ENCODE peak calls at places on chromosomes 7 and 10, in four cellular contexts. L is transverse colon, X is astrocyte, T is heart left ventricle. P is an unnamed sample. For H3K27me3, the result is how much of the 10 kb centered on the place peaks cover.

GRCh38 chr7:90715067-90715466 is 118.9 kb downstream of the CDK14 start:
- DNase-seq in L (no peak), X (no peak), T (no peak), P (no peak)

GRCh38 chr7:115146148-115146547 is 224.3 kb downstream of the MDFIC start:
- DNase-seq in L (no peak), X (no peak), T (no peak), P (no peak)

GRCh38 chr7:120864146-120864920 is 6.4 kb upstream of the TSPAN12 start:
- DNase-seq in L (no peak), X (no peak), T (no peak), P (no peak)

GRCh38 chr10:119803264-119803663 is 69.4 kb downstream of the MCMBP start:
- DNase-seq in L (no peak), X (peak), T (no peak), P (no peak)

GRCh38 chr10:11533328-11533781 is 78.1 kb downstream of the USP6NL start:
- DNase-seq in L (no peak), X (no peak), T (no peak), P (no peak)

GRCh38 chr7:47580175-47580701 is 1.7 kb downstream of the TNS3 start:
- DNase-seq in L (peak), X (no peak), T (no peak), P (no peak)

GRCh38 chr7:24981544-24981951 is 1.6 kb upstream of the OSBPL3 start:
- DNase-seq in L (peak), X (peak), T (peak), P (peak)

GRCh38 chr10:133394064-133394663 is at the start of gene MTG1:
- DNase-seq in L (peak), X (peak), T (peak), P (peak)

GRCh38 chr10:3655528-3655927 is 129.5 kb downstream of the KLF6 start:
- DNase-seq in L (no peak), X (no peak), T (no peak), P (no peak)

GRCh38 chr7:99944508-99945070 is 15.2 kb upstream of the GJC3 start:
- DNase-seq in L (no peak), X (no peak), T (no peak), P (no peak)

GRCh38 chr7:141541375-141541774 is 9.8 kb upstream of the AGK start:
- DNase-seq in L (no peak), X (no peak), T (no peak), P (no peak)

GRCh38 chr10:103618575-103619423 is 125.3 kb downstream of the NEURL1 start:
- DNase-seq in L (peak), X (peak), T (peak), P (no peak)

GRCh38 chr7:66281678-66282593 is 76.8 kb downstream of the TPST1 start:
- DNase-seq in L (no peak), X (peak), T (peak), P (peak)

GRCh38 chr7:157714166-157715070 is 377.6 kb downstream of the DNAJB6 start:
- DNase-seq in L (no peak), X (no peak), T (peak), P (no peak)

GRCh38 chr10:86659721-86660438 is 5.5 kb downstream of the OPN4 start:
- DNase-seq in L (no peak), X (no peak), T (peak), P (no peak)

GRCh38 chr10:69636626-69637550 is 6.8 kb downstream of the FAM241B start:
- DNase-seq in L (peak), X (no peak), T (no peak), P (no peak)

GRCh38 chr7:1042161-1042833 is 2.0 kb upstream of the GPR146 start:
- DNase-seq in L (no peak), X (no peak), T (peak), P (no peak)

GRCh38 chr7:106887376-106887775 is 22.3 kb downstream of the PIK3CG start:
- DNase-seq in L (no peak), X (no peak), T (no peak), P (no peak)

GRCh38 chr10:30745953-30746352 is 116.4 kb upstream of the LYZL2 start:
- DNase-seq in L (no peak), X (no peak), T (no peak), P (no peak)

GRCh38 chr10:30747633-30748032 is 118.1 kb upstream of the LYZL2 start:
- DNase-seq in L (no peak), X (peak), T (no peak), P (no peak)

GRCh38 chr10:30750971-30751677 is 121.6 kb upstream of the LYZL2 start:
- DNase-seq in L (no peak), X (no peak), T (no peak), P (no peak)

GRCh38 chr10:30749368-30749767 is 119.8 kb upstream of the LYZL2 start:
- DNase-seq in L (no peak), X (no peak), T (no peak), P (no peak)

DNA sequence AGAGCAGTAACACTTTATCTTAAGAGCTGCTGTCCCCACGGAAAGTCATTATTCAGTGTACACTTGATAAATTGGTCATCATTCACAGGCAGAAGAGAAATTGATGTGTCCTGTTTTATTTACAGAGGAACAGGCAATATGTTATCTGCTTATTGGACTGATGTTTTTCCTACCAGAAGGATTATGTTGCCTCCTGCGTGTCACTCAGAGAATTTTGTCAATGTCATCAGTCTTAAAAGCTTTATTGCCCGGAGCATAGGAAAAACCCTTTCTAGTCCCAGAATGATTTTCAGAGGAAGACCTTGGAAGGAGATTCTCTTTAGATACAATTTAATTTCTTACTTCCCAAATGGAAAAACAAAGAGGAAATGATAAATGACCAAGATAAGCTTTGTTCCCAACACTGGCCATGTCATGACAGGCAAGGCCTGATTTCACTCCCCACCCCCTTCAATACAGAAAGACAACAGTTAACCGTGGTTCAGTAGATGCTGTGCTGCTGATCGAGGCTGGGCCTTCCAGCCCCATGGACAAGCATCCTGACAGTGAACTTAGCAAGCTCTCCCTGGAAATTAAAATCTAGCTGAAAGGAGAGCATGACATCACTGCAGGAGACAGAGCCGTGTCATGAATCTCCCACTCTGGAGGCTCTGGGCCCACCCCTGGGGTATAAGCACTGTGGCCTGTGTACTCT is 118.7 kb upstream of the LYZL2 start:
- DNase-seq in L (no peak), X (no peak), T (no peak), P (no peak)
- H3K27me3 ChIP-seq in L (under half), X (under half), T (under half), P (under half)

GRCh38 chr10:23196201-23196600 is 4.1 kb downstream of the PTF1A start:
- DNase-seq in L (no peak), X (no peak), T (no peak), P (no peak)

GRCh38 chr10:23198610-23198939 is 6.5 kb downstream of the PTF1A start:
- DNase-seq in L (no peak), X (no peak), T (no peak), P (no peak)

GRCh38 chr10:23195846-23196200 is 3.7 kb downstream of the PTF1A start:
- DNase-seq in L (no peak), X (no peak), T (no peak), P (no peak)

GRCh38 chr10:23197416-23197861 is 5.3 kb downstream of the PTF1A start:
- DNase-seq in L (no peak), X (no peak), T (no peak), P (no peak)

DNA sequence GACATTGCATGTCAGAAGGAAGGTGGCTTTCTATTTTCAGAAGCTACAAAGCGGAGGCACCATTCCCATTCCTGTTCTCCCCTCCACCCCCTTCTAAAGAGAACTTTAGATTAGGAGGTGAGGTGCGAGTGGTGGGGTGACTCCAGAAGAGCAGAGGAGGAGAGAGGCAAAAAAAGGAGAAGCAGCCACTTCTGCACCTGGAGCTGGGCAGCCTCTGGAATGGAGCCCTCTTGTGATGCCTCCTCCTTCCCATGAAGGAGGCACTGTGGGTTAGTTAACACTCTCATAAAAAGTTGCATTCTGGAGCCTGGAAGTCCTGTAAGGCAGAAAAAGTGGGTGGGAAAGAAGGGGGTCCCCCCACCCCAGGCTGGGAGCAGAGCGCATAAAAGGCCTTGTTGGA is 4.8 kb downstream of the PTF1A start:
- DNase-seq in L (no peak), X (no peak), T (no peak), P (no peak)
- H3K27me3 ChIP-seq in L (half or more), X (half or more), T (half or more), P (half or more)

GRCh38 chr7:85000973-85001372 is 185.9 kb downstream of the SEMA3D start:
- DNase-seq in L (no peak), X (no peak), T (no peak), P (no peak)

GRCh38 chr7:84998665-84999064 is 188.2 kb downstream of the SEMA3D start:
- DNase-seq in L (no peak), X (no peak), T (no peak), P (no peak)

GRCh38 chr7:85004402-85004801 is 182.5 kb downstream of the SEMA3D start:
- DNase-seq in L (no peak), X (no peak), T (no peak), P (no peak)

GRCh38 chr7:84999450-84999849 is 187.4 kb downstream of the SEMA3D start:
- DNase-seq in L (no peak), X (no peak), T (no peak), P (no peak)

DNA sequence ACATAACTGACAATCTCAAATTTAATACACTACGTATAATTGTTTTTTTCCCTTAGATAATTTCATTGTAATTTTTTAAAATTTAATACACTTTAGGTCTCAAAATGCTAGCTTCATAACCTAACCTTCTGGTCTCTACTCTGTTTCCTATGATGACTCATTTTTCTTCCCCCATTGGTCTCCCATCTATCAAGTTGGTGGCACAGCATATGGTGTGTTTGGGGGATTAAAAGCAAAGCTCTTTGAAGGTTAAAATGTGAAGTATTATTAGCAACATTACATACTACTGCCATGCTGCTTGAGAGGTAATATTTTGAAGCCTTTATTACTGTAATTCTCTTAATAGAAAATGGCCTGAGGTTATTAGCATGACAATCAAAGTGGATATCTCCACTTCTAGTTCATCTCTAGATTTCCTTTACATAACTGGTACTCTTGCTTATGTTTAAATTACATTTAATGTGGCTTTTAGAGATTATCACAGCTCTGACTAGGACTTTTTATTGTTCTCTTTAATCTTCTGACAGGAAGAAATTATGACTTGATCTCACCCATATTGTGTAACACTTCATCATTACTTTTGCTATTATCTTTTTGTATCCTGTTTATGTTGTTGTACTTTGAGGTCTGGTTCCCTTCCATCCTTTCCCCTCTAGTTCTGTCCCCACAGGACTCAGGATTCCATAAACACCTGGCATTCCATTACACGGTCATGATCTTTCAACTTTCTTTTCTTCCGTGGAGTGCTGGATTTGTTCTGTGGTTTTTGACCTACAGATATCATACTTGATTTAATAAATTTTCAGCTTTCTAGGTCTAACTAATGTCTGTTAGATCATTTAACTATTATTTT is 185.1 kb downstream of the SEMA3D start:
- DNase-seq in L (no peak), X (no peak), T (no peak), P (no peak)
- H3K27me3 ChIP-seq in L (under half), X (under half), T (under half), P (under half)

DNA sequence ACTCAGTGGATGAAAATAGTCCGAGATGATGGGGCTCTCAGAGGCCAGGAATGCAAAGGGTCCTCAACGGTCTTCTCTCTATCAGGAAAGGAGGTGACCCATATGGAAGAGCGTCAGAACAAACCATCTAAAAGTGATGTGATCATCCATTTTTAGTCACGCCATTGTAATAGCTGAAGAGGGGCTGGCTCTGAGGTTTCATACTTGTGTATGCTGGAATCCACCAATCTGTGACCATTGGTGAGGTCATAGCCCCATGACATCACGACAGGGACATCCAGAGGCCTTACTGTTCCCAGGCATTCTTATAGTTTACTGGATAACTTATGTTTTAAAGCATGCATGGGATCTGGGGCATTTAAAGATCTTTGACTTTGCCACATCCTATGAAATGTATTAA is 83.6 kb downstream of the C10orf90 start:
- DNase-seq in L (no peak), X (peak), T (no peak), P (no peak)
- H3K27me3 ChIP-seq in L (under half), X (under half), T (under half), P (under half)